ENCODE peak calls at places on chromosomes 3 and 15, in six cellular contexts. C is neural progenitor cell, A is breast epithelium, F is astrocyte, H is cardiac muscle cell, I is brain microvascular endothelial cell. K is an unnamed sample.

GRCh38 chr3:114126461-114126860 is 52.4 kb downstream of the DRD3 start:
- DNase-seq in C (no peak), A (no peak), F (no peak), H (no peak), I (no peak), K (no peak)

GRCh38 chr3:24490151-24490550 is 4.5 kb downstream of the THRB start:
- DNase-seq in C (no peak), A (no peak), F (no peak), H (no peak), I (no peak), K (no peak)

GRCh38 chr3:187669675-187670504 is at the start of gene SST:
- DNase-seq in C (peak), A (no peak), F (peak), H (peak), I (peak), K (no peak)

GRCh38 chr15:80474751-80475295 is 70.6 kb downstream of the ARNT2 start:
- DNase-seq in C (no peak), A (no peak), F (peak), H (no peak), I (no peak), K (no peak)

GRCh38 chr3:78848392-78849288 is 919.2 kb downstream of the ROBO1 start:
- DNase-seq in C (no peak), A (no peak), F (no peak), H (no peak), I (no peak), K (no peak)

GRCh38 chr15:101242999-101243336 is 8.9 kb downstream of the CHSY1 start:
- DNase-seq in C (peak), A (no peak), F (peak), H (no peak), I (no peak), K (no peak)

GRCh38 chr15:91572110-91572509 is 281.4 kb upstream of the SLCO3A1 start:
- DNase-seq in C (no peak), A (peak), F (peak), H (no peak), I (peak), K (no peak)

GRCh38 chr15:41620536-41621199 is 39.5 kb upstream of the MGA start:
- DNase-seq in C (no peak), A (no peak), F (no peak), H (no peak), I (no peak), K (no peak)

GRCh38 chr3:189490337-189490736 is 140.9 kb upstream of the TP63 start:
- DNase-seq in C (no peak), A (no peak), F (no peak), H (no peak), I (no peak), K (no peak)

DNA sequence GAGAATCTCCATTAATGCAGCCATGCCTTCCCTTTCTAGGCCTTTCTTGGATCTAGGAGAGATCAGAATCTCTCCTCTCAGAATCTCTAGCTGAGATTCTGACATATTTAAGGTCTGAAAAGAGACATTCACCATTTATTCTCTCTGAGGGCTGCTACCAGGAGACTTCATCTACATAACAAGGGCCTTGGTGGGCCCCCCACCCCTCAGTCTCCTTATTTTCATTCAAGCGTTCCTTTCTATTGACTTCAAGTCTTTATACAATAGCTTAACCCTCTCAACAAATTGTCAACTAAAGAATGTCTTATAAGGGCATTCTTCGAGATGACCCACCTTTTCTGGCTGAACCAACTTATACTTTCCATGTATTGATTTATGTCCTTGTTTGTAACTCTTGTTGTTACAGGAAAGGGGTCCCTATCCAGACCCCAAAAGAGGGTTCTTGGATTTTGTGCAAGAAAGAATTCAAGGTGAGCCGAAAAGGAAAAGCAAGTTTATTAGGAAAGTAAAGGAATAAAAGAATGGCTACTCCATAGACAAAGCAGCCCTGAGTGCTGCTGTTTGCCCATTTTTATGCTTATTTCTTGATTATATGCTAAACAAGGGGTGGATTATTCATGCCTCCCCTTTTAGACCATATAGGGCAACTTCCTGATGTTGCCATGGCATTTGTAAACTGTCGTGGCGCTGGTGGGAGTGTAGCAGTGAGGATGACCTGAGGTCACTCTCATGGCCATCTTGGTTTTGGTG is 209.5 kb upstream of the ALCAM start:
- DNase-seq in C (peak), A (no peak), F (no peak), H (no peak), I (no peak), K (no peak)
- TF ChIP-seq CTCF in C (no peak), A (no peak), F (no peak), H (no peak), I (no peak), K (no peak)

GRCh38 chr3:38170722-38171121 is 5.4 kb downstream of the OXSR1 start:
- DNase-seq in C (no peak), A (no peak), F (no peak), H (no peak), I (no peak), K (no peak)
- H3K4me3 ChIP-seq in C (no peak), A (no peak), F (no peak), H (no peak), I (no peak), K (no peak)

GRCh38 chr15:67813104-67813634 is 12.1 kb upstream of the SKOR1 start:
- DNase-seq in C (no peak), A (peak), F (no peak), H (no peak), I (no peak), K (no peak)
- TF ChIP-seq CTCF in C (no peak), A (no peak), F (no peak), H (no peak), I (no peak), K (no peak)

GRCh38 chr15:98546325-98546724 is 102.0 kb upstream of the IGF1R start:
- DNase-seq in C (no peak), A (no peak), F (no peak), H (no peak), I (no peak), K (no peak)

GRCh38 chr15:98548172-98548971 is 100.0 kb upstream of the IGF1R start:
- DNase-seq in C (peak), A (peak), F (peak), H (peak), I (peak), K (no peak)

GRCh38 chr15:98547741-98548166 is 100.6 kb upstream of the IGF1R start:
- DNase-seq in C (peak), A (no peak), F (peak), H (peak), I (peak), K (no peak)

GRCh38 chr15:98549003-98549402 is 99.3 kb upstream of the IGF1R start:
- DNase-seq in C (no peak), A (no peak), F (no peak), H (no peak), I (no peak), K (no peak)

DNA sequence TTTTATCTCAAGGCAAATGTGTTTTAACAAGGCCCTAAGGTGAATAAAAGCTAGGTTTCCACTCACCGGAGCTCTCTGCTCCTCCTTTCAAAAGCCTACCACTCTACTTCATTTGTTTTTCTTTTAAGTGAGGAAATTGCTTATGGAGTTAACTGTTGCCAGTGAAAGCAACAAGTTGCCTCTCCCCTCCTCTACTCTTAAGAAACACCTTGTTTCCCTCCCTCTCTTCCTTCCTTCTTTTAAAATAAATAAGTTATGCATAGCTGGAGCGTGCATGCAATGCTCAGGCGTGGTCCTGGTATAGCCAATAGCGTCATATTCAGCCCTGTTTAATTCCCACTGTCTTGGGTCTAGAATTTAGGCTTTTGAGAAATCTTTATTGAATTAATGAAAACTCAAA is 101.1 kb upstream of the IGF1R start:
- DNase-seq in C (no peak), A (no peak), F (no peak), H (no peak), I (no peak), K (no peak)
- H3K4me3 ChIP-seq in C (peak), A (no peak), F (no peak), H (peak), I (no peak), K (no peak)

GRCh38 chr3:58235970-58236369 is 1.6 kb upstream of the ABHD6 start:
- DNase-seq in C (no peak), A (no peak), F (no peak), H (no peak), I (no peak), K (no peak)

GRCh38 chr3:58237940-58238681 is 519 bp downstream of the ABHD6 start:
- DNase-seq in C (peak), A (peak), F (no peak), H (peak), I (no peak), K (no peak)

GRCh38 chr3:58238830-58239229 is 1.2 kb downstream of the ABHD6 start:
- DNase-seq in C (no peak), A (no peak), F (no peak), H (no peak), I (no peak), K (no peak)

GRCh38 chr3:58236527-58237237 is 910 bp upstream of the ABHD6 start:
- DNase-seq in C (peak), A (no peak), F (no peak), H (no peak), I (no peak), K (no peak)

DNA sequence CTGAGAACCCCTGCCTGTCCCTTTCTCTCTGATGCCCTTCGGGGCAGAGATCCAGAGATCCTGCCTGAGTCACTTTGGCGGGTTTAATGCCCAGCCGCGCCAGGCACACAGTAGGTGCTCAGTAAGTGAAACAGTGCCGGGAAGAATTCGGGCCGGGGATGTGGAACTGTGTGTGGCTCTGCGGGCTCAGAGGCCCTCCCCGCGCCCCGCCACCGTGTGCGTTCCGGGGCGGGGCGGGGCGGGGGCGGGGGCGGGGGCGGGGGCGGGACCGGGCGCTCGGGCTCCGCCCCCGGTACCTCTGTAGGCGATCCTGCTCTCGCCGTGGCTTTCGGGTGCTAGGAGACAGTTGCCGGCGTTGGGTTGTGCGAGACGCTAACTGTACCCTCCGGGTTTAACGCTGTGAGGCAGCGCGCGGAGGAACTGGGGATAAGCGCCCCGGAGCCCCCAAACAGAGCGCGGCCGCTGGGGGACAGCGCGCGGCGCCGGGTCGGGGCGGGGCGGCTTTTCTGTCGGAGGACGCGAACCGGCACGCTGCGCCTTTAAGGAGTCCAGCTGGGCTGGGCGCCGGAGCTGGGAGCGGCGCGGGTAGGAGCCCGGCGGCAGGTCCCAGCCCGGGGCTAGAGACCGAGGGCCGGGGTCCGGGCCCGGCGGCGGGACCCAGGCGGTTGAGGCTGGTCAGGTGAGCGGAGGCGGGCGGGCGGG is at the start of gene ABHD6:
- DNase-seq in C (peak), A (peak), F (peak), H (peak), I (peak), K (no peak)
- TF ChIP-seq CTCF in C (peak), A (no peak), F (no peak), H (peak), I (no peak), K (no peak)

GRCh38 chr3:184337315-184337714 is at the start of gene FAM131A:
- DNase-seq in C (no peak), A (no peak), F (no peak), H (no peak), I (no peak), K (no peak)
- H3K4me3 ChIP-seq in C (peak), A (peak), F (peak), H (peak), I (peak), K (peak)

DNA sequence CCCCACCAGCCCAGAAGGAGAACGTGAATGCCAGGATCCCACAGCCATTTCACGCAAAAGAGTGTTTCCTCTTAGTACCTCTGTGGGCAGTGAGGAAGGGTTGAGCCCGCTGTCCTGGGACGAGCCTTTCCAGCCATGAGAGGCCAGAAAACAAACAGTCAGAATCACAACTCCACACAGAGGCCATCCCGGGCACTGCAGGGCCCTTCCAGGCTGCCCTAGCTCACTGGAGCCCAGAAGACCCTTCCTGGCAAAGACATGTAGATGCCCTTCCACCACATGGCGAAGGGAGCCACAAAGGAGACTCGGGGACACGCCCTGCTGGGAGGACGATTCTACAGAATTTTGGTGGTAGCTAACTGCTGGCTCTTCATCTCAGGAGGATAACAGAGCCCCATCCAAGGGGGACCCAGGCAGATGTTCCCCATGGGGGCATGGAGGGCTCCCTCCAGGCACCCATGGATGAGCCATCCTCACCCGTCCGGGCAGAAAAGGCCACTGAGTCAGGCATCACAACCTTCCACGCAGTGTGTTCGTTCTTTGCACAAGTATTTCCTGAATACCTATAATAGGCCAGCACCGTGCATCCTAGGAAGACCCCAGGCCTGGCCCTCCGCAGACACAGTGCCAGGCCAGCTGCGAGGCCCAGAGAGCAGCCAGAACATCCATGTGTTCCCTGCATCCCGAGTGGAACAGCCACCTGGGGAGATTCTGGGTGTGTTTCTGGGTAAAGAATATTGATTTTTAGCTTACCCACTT is 47.2 kb downstream of the SLC12A8 start:
- DNase-seq in C (peak), A (no peak), F (no peak), H (peak), I (peak), K (no peak)
- TF ChIP-seq CTCF in C (peak), A (peak), F (peak), H (peak), I (peak), K (peak)

GRCh38 chr3:181713300-181713647 is 1.5 kb downstream of the SOX2 start:
- DNase-seq in C (no peak), A (no peak), F (peak), H (no peak), I (no peak), K (no peak)

GRCh38 chr3:181712190-181712504 is 422 bp downstream of the SOX2 start:
- DNase-seq in C (peak), A (no peak), F (no peak), H (no peak), I (no peak), K (no peak)

GRCh38 chr3:181710581-181711255 is 1.0 kb upstream of the SOX2 start:
- DNase-seq in C (peak), A (no peak), F (peak), H (no peak), I (no peak), K (no peak)

GRCh38 chr3:181712505-181713299 is 977 bp downstream of the SOX2 start:
- DNase-seq in C (peak), A (no peak), F (peak), H (no peak), I (no peak), K (no peak)

DNA sequence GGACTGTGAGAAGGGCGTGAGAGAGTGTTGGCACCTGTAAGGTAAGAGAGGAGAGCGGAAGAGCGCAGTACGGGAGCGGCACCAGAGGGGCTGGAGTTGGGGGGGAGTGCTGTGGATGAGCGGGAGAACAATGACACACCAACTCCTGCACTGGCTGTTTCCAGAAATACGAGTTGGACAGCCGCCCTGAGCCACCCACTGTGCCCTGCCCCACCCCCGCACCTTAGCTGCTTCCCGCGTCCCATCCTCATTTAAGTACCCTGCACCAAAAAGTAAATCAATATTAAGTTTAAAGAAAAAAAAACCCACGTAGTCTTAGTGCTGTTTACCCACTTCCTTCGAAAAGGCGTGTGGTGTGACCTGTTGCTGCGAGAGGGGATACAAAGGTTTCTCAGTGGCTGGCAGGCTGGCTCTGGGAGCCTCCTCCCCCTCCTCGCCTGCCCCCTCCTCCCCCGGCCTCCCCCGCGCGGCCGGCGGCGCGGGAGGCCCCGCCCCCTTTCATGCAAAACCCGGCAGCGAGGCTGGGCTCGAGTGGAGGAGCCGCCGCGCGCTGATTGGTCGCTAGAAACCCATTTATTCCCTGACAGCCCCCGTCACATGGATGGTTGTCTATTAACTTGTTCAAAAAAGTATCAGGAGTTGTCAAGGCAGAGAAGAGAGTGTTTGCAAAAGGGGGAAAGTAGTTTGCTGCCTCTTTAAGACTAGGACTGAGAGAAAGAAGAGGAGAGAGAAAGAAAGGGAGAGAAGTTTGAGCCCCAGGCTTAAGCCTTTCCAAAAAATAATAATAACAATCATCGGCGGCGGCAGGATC is at the start of gene SOX2:
- DNase-seq in C (peak), A (no peak), F (peak), H (peak), I (no peak), K (no peak)
- H3K4me3 ChIP-seq in C (peak), A (peak), F (peak), H (peak), I (peak), K (peak)